ENCODE peak calls at places on chromosomes 4 and X, in seven cellular contexts. E, F, X, T, U, H and J are unnamed samples.

GRCh38 chr4:59612235-59612634 is 1587.9 kb upstream of the ADGRL3 start:
- DNase-seq in X (peak), U (no peak), E (no peak), F (no peak), T (no peak), H (no peak), J (no peak)

GRCh38 chr4:149980941-149981340 is 97.3 kb upstream of the DCLK2 start:
- DNase-seq in H (no peak), X (peak), F (no peak), T (no peak), E (peak), U (peak), J (peak)

GRCh38 chr4:4995103-4995761 is 24.0 kb downstream of the CYTL1 start:
- DNase-seq in T (peak), E (peak), F (peak), H (peak), U (peak), X (peak), J (peak)

GRCh38 chr4:66569228-66569627 is 898.9 kb upstream of the EPHA5 start:
- DNase-seq in E (no peak), T (no peak), F (no peak), X (no peak), U (no peak), H (no peak), J (no peak)

GRCh38 chr4:36394352-36394903 is 113.0 kb downstream of the DTHD1 start:
- DNase-seq in X (no peak), U (peak), F (no peak), E (no peak), T (no peak), H (no peak), J (no peak)

GRCh38 chr4:185896832-185897475 is 85.0 kb upstream of the SORBS2 start:
- DNase-seq in E (no peak), U (no peak), T (no peak), F (no peak), X (no peak), H (no peak), J (no peak)

GRCh38 chr4:186500721-186501304 is 54.6 kb downstream of the MTNR1A start:
- DNase-seq in U (no peak), H (no peak), T (no peak), F (no peak), E (no peak), X (no peak), J (no peak)

GRCh38 chrX:103722505-103722904 is 11.8 kb downstream of the TMEM31 start:
- DNase-seq in E (no peak), X (no peak), F (no peak), T (no peak), U (no peak), H (no peak), J (no peak)

GRCh38 chr4:111066447-111066846 is 443.6 kb upstream of the PITX2 start:
- DNase-seq in F (no peak), H (no peak), E (no peak), T (no peak), U (no peak), X (no peak), J (no peak)

GRCh38 chr4:72077346-72077745 is 45.5 kb downstream of the NPFFR2 start:
- DNase-seq in F (no peak), U (no peak), X (no peak), T (no peak), H (no peak), E (no peak), J (no peak)

DNA sequence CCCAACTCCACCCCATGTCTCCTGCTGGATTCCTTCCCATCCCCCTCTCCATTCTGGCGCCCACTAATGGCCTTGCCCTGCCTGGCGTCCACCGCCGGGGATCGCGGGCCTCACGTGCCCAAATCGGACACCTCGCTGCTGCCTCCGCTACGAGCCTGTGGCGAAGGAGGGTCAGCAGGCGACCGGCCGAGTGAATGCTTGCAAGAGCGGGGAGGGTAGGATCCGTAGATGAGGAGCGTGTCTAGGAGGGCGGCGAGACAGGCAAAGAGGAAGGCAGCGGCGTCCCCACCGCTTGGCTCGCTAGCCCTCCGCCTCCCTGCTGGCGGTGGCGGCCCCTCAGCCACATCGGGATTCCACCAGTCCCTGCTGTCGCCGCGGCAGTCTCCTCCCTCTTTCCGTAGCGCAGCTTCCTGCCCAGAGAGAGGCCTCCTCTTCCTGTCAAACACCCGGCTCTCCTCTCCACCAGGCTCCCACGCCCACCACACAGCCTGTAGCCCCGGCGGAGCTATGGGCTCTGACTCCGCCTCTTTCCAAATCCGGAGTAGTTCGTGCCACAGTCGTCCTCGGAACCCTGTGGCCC is at the start of gene SPIN2B:
- DNase-seq in F (peak), E (peak), H (peak), U (peak), X (peak), T (peak), J (peak)
- TF ChIP-seq POLR2A in F (peak), E (peak), H (no peak), U (peak), X (peak), T (no peak), J (peak)

GRCh38 chr4:102684605-102685052 is 76.1 kb downstream of the MANBA start:
- DNase-seq in U (no peak), F (no peak), H (no peak), X (peak), T (no peak), E (no peak), J (peak)

GRCh38 chr4:102687982-102688433 is 72.8 kb downstream of the MANBA start:
- DNase-seq in F (no peak), E (no peak), H (peak), T (no peak), X (no peak), U (no peak), J (no peak)

GRCh38 chr4:102683846-102684581 is 76.8 kb downstream of the MANBA start:
- DNase-seq in E (no peak), T (no peak), H (no peak), F (no peak), X (no peak), U (no peak), J (peak)

GRCh38 chr4:102685768-102686167 is 75.0 kb downstream of the MANBA start:
- DNase-seq in F (no peak), U (no peak), X (no peak), H (no peak), T (no peak), E (no peak), J (no peak)

DNA sequence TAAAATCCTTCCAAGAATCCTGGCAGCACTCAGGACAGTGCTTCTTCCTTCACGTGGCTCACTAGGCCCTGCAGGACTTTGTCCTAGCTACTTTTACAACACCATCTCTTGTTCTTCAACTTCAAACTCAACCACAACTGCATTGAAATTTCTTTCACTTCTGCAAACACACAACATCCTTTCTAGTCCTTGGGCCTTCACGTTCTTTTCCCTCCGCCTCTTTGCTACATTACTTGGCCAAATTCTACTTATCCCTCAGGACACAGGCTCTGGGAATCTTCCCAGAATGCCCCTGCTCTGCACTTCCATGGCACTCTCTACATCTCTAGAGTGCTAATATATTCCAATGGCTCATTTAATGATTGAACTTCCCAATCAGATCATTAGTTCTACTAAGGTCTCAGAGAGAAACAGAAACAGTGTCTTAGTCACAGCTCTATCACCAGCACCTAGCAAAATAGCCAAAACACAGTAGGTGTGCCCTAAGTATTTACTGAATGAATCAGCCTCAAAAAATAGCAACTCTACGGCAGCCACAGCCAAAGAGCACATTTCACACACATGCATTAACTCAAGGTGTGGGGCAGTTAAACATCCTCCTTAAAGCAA is 73.3 kb downstream of the MANBA start:
- DNase-seq in X (peak), T (no peak), U (no peak), E (no peak), H (no peak), F (no peak), J (no peak)
- TF ChIP-seq POLR2A in X (no peak), T (no peak), U (no peak), E (no peak), H (no peak), F (no peak), J (no peak)

GRCh38 chr4:10783351-10783750 is 98.8 kb upstream of the CLNK start:
- DNase-seq in U (no peak), T (no peak), H (no peak), X (no peak), F (no peak), E (peak), J (no peak)
- TF ChIP-seq POLR2A in U (no peak), T (no peak), H (no peak), X (no peak), F (no peak), E (no peak), J (no peak)

DNA sequence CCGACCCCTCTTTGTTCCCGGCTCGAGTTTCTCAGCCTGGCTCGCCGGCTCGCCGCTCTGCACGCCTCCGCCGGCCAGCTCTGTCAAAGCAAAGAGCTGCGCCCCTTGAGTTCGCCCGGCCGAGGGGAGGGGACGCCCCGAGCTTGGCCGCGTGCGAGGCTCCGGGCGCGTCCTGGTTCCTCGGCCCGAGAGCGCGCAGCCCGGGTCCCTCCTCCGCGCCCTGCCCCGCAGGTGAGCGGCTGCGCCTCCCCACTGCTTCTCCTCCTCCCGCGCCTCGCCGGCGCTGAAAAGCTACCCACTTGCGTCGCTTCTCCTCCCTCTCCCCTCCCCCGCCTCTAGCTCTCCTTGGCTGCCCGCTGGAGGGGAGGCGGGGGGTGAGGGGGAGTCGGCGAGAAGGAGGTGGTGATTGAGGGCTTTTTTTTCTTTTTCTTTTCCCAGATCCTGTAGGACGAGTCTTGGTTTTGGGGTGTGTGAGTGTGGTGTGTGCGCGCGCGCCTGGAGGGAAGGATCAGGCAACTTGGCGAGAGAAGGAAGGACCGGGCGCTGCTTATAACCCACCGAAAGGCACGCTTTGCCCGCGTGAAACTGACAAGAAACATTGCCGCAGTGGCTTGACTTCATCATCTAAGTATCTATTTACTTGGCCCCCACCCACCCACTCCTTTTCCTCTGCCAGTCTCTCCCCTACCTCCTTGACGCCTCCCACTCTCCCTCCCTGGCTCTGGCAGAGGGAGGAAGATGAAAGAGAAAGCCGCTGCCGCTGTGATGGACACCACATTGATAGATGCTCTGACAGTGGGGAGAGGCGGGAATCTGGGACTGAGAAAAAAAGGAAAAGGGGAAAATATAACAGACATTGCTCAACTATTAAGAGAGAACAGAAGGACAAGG is at the start of gene LEF1:
- DNase-seq in X (no peak), U (no peak), F (peak), T (peak), E (peak), H (peak), J (peak)
- TF ChIP-seq POLR2A in X (no peak), U (no peak), F (no peak), T (no peak), E (no peak), H (no peak), J (no peak)

GRCh38 chr4:25159837-25160713 is at the start of gene SEPSECS:
- DNase-seq in U (peak), X (peak), T (peak), F (peak), H (peak), E (peak), J (peak)

GRCh38 chr4:25162566-25162965 is 2.3 kb upstream of the SEPSECS start:
- DNase-seq in T (no peak), E (no peak), H (no peak), X (no peak), U (no peak), F (no peak), J (no peak)

GRCh38 chr4:25158817-25159216 is 1.4 kb downstream of the SEPSECS start:
- DNase-seq in E (no peak), T (no peak), H (no peak), X (no peak), U (no peak), F (no peak), J (no peak)

GRCh38 chr4:25161599-25161960 is 1.3 kb upstream of the SEPSECS start:
- DNase-seq in U (no peak), E (no peak), F (no peak), T (no peak), X (no peak), H (no peak), J (peak)

GRCh38 chr4:25160714-25161598 is 707 bp upstream of the SEPSECS start:
- DNase-seq in F (no peak), E (no peak), H (no peak), U (peak), X (peak), T (no peak), J (peak)
- TF ChIP-seq POLR2A in F (peak), E (no peak), H (no peak), U (peak), X (no peak), T (no peak), J (peak)

GRCh38 chrX:384861-385260 is 1.8 kb downstream of the PPP2R3B start:
- DNase-seq in T (no peak), E (no peak), X (no peak), U (no peak), F (no peak), H (no peak), J (no peak)

GRCh38 chrX:389021-389441 is 2.3 kb upstream of the PPP2R3B start:
- DNase-seq in T (no peak), E (no peak), F (no peak), H (peak), U (peak), X (no peak), J (no peak)

GRCh38 chrX:387729-388128 is 1.0 kb upstream of the PPP2R3B start:
- DNase-seq in F (no peak), X (no peak), E (no peak), U (no peak), T (no peak), H (peak), J (no peak)

GRCh38 chrX:386239-386767 is 404 bp downstream of the PPP2R3B start:
- DNase-seq in U (no peak), H (peak), F (no peak), T (no peak), X (no peak), E (no peak), J (no peak)

DNA sequence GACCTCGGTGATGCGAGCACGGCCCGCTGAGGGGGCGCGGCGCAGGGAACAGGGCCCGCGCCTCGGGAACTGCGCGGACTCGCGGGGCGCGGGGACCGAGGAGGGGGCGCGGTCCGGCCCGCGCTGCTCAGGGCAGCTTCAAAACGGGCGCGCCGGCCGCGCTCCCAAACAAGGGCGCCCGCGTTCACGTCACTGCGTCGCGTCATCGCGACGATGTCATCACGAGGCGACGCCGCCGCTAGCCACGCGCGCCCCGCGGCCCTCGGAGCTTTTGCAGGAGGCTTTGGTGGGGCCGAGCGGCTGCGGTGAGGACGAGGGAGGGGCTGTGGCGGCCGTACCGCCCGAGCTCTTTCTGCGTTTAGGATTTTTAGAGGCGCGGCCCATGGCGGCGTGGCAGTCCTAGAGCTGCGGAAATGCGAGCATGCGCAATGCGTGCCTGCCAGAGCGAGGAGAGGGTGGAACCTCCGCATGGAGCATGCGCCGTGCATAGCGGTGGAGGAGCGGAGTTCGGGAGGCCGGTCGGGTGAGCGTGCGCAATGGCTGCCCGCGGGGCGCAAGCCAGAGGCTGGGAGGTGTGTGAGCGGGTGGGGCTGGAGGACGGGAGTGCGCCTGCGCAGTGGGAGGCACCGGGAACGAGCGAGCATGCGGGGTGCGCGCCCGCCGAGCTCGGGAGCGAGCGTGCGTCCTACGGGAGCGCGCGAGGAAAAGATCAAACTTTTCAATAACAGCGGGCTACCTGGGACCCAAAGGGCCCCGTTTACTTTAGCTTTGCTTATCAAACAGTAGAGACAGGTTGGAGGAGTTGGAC is at the start of gene PPP2R3B:
- DNase-seq in H (peak), F (peak), T (peak), X (peak), U (peak), E (peak), J (no peak)
- TF ChIP-seq POLR2A in H (peak), F (peak), T (no peak), X (peak), U (no peak), E (peak), J (peak)

DNA sequence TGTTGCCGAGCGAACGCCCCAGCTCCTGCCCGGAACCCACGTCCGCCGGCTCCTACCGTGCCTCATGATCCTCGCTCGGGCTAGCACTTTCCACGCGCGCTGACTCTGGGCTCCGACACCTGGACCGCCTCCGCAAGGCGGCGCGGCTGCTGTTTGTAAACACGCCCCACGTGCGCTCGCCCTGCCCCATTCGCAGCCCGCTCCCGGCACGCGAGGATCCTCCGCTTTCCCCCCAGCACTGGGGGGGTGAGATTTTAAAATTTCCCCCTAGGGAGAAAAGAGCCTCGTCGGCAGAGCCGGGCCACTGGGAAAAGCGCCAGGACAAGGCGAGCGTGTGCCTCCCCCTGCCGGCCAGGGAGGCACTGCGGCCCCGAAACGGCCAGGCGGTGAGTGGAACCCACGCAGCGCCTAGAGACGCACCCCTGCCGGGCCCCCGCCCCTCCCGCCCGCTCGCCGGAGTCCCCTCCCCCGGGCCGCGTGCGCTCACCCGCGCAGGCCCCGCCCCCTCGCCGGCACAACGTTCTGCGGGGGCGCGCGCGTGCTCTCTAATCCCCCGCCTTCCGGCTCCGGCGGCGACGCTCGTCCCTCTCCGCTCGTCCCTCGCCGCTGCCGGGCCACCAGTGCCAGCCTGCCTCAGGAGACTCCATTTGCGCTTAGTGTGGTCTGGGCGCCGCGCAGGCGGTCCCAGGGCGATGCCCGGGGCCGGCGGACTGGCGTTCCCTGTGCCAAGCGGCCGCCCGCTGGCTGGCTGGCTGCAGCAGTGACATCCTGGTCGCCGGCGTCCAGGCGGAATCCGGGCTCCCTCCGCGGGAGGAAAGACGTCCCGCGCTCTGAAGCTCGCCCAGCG is at the start of gene TIGD2:
- DNase-seq in E (peak), T (peak), U (peak), X (peak), F (peak), H (peak), J (peak)
- TF ChIP-seq POLR2A in E (peak), T (peak), U (peak), X (peak), F (peak), H (no peak), J (peak)

DNA sequence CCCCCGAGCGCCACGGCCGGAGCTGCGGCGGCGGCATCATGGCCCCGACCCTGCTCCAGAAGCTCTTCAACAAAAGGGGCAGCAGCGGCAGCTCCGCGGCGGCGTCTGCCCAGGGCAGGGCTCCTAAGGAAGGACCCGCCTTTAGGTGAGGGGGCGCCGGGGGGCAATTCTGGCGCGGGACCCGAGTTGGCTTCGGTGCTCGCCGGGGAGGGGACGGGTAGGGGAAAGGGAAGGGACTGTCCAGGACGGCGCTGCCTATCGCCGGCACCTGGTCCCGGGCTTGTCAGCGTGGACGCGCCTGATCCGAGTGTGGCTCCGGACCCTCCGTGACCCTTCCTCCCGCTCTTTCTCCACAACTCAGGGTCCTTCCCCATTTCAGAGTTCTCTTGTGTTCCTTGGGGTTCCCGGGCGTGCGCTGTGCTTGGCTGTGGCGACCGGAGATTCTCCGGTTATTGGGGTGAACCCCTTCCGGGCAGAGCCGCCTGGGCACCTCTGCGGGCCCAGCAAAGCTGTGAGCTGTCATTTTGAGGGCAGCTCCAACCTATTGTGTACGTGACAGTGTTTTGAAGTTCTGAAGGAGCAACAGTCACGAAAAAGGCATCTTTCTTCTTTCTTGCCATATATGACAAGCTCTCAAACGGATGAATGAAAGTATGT is 477 bp downstream of the FNIP2 start:
- DNase-seq in E (peak), T (no peak), F (peak), U (no peak), X (peak), H (peak), J (peak)
- TF ChIP-seq POLR2A in E (no peak), T (no peak), F (no peak), U (no peak), X (no peak), H (no peak), J (no peak)